ENCODE peak calls at places on chromosomes 3 and 15, in seven cellular contexts. Z, P, J, U, D, C and X are unnamed samples.

GRCh38 chr15:66043264-66043663 is 174.0 kb downstream of the RAB11A start:
- DNase-seq in P (no peak), C (no peak), D (no peak), J (peak; percentile 66), U (no peak), Z (no peak), X (no peak)

GRCh38 chr3:147618636-147619035 is 209.5 kb downstream of the ZIC1 start:
- DNase-seq in P (no peak), C (no peak), U (no peak), D (no peak), Z (no peak), J (peak; percentile 71), X (no peak)

GRCh38 chr3:14007006-14007405 is 117.7 kb downstream of the CHCHD4 start:
- DNase-seq in Z (no peak), J (no peak), D (no peak), C (no peak), U (no peak), P (no peak), X (no peak)

GRCh38 chr3:38003371-38003816 is 12.8 kb downstream of the VILL start:
- DNase-seq in C (peak; percentile 82), D (no peak), J (peak; percentile 55), U (peak; percentile 80), Z (peak; percentile 52), P (peak; percentile 86), X (peak; percentile 73)

GRCh38 chr3:30623375-30623774 is 17.0 kb downstream of the TGFBR2 start:
- DNase-seq in P (no peak), J (no peak), C (no peak), D (no peak), Z (no peak), U (no peak), X (no peak)

GRCh38 chr15:61327019-61327631 is 98.0 kb upstream of the RORA start:
- DNase-seq in J (no peak), Z (no peak), U (no peak), P (no peak), C (no peak), D (peak; percentile 20), X (no peak)

GRCh38 chr3:49339593-49339946 is 283 bp downstream of the USP4 start:
- DNase-seq in J (no peak), P (peak; percentile 70), D (no peak), U (peak; percentile 52), Z (no peak), C (peak; percentile 86), X (no peak)

GRCh38 chr3:177345049-177345972 is 148.0 kb upstream of the TBL1XR1 start:
- DNase-seq in Z (peak; percentile 96), P (peak; percentile 95), D (no peak), J (peak; percentile 40), U (peak; percentile 69), C (no peak), X (no peak)

GRCh38 chr15:95994418-95994817 is 336.1 kb upstream of the NR2F2 start:
- DNase-seq in D (no peak), U (no peak), C (no peak), P (no peak), Z (peak; percentile 20), J (no peak), X (no peak)

GRCh38 chr3:134330895-134331810 is 43.1 kb downstream of the AMOTL2 start:
- DNase-seq in Z (peak; percentile 60), U (no peak), D (no peak), J (no peak), P (peak; percentile 85), C (no peak), X (no peak)

GRCh38 chr3:37646865-37647264 is 214.8 kb upstream of the CTDSPL start:
- DNase-seq in P (no peak), Z (no peak), J (no peak), U (no peak), D (no peak), C (no peak), X (no peak)

GRCh38 chr3:128995737-128996136 is 1.9 kb upstream of the CFAP92 start:
- DNase-seq in Z (no peak), P (peak; percentile 1), D (no peak), C (no peak), J (no peak), U (no peak), X (no peak)

GRCh38 chr15:58309993-58310928 is 121.5 kb upstream of the LIPC start:
- DNase-seq in J (no peak), P (peak; percentile 67), Z (no peak), C (peak; percentile 19), D (no peak), U (no peak), X (no peak)

GRCh38 chr3:12193485-12194165 is 34.9 kb upstream of the TIMP4 start:
- DNase-seq in U (no peak), C (no peak), P (no peak), Z (peak; percentile 98), D (peak; percentile 75), J (no peak), X (no peak)

GRCh38 chr15:89806565-89807550 is 7.8 kb downstream of the ANPEP start:
- DNase-seq in D (no peak), J (no peak), P (no peak), C (peak; percentile 59), Z (no peak), U (no peak), X (no peak)

GRCh38 chr3:57949344-57949743 is 58.9 kb upstream of the FLNB start:
- DNase-seq in P (peak; percentile 40), J (no peak), Z (no peak), D (no peak), C (no peak), U (no peak), X (no peak)

GRCh38 chr3:57948080-57948671 is 60.0 kb upstream of the FLNB start:
- DNase-seq in D (no peak), Z (no peak), P (no peak), J (no peak), C (no peak), U (no peak), X (no peak)

GRCh38 chr3:57951106-57951882 is 56.9 kb upstream of the FLNB start:
- DNase-seq in Z (peak; percentile 87), C (no peak), U (no peak), D (no peak), P (peak; percentile 93), J (no peak), X (no peak)

GRCh38 chr3:57948782-57949242 is 59.4 kb upstream of the FLNB start:
- DNase-seq in P (peak; percentile 64), U (no peak), Z (no peak), D (no peak), C (no peak), J (no peak), X (no peak)

DNA sequence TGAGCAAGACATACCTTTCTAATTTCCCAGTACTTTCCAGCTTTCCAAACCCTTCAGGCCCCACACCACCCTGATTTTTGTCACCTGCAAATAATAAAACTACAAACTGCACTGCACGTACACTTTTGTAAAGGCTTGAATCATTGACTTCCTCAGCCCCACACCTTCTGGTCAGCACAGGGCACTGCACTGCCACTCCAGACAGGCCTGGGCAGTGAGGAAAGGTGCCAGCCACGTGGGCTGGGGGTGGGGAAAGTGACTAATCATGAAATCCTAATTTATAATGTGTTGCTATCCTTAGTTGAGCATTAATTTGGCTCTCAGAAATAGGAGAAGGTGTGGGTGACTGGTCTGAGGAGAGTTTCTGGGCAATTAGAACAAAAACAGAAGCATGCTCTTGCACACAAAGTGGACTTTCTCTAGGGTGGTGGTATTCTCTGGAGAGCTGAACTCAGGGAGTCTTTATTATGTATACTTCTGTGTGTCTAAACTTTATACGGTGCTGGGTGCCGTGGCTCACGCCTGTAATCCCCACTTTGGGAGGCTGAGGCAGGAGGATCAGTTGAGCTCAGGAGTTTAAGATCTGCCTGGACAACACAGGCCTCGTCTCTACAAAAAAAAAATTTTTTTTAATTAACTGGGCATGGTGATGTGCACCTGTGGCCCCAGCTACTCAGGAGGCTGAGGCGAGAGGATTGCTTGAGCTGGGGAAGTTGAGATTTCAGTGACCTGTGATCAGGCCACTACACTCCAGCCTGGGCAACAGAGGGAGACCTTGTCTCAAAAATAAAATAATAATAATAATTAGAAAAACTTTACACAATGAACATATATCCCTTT is 58.2 kb upstream of the FLNB start:
- DNase-seq in P (peak; percentile 70), U (no peak), Z (no peak), C (no peak), D (no peak), J (no peak), X (no peak)
- TF ChIP-seq CTCF in P (peak; percentile 28), U (no peak), Z (peak; percentile 15), C (peak; percentile 23), D (no peak), J (no peak), X (no peak)

GRCh38 chr15:46502668-46503067 is 867.8 kb downstream of the SQOR start:
- DNase-seq in U (no peak), J (no peak), D (no peak), P (no peak), Z (peak; percentile 18), C (no peak), X (no peak)
- TF ChIP-seq CTCF in U (no peak), J (peak; percentile 21), D (no peak), P (no peak), Z (peak; percentile 26), C (no peak), X (no peak)

GRCh38 chr3:157133434-157134320 is 26.3 kb downstream of the CCNL1 start:
- DNase-seq in Z (no peak), U (no peak), C (no peak), J (no peak), D (no peak), P (no peak), X (no peak)

GRCh38 chr3:157131861-157132260 is 28.1 kb downstream of the CCNL1 start:
- DNase-seq in J (no peak), Z (no peak), D (no peak), U (no peak), P (no peak), C (no peak), X (no peak)

GRCh38 chr3:157132936-157133335 is 27.0 kb downstream of the CCNL1 start:
- DNase-seq in P (no peak), D (no peak), Z (no peak), U (no peak), J (no peak), C (no peak), X (no peak)

GRCh38 chr3:157130881-157131251 is 29.1 kb downstream of the CCNL1 start:
- DNase-seq in Z (no peak), J (no peak), P (no peak), D (no peak), U (no peak), C (peak; percentile 79), X (no peak)

GRCh38 chr3:157132341-157132740 is 27.6 kb downstream of the CCNL1 start:
- DNase-seq in J (no peak), U (no peak), Z (no peak), P (no peak), D (no peak), C (no peak), X (no peak)
- TF ChIP-seq CTCF in J (no peak), U (no peak), Z (no peak), P (no peak), D (no peak), C (no peak), X (no peak)

GRCh38 chr3:24726423-24726822 is 231.8 kb upstream of the THRB start:
- DNase-seq in U (no peak), D (no peak), P (no peak), Z (no peak), J (no peak), C (no peak), X (no peak)
- TF ChIP-seq CTCF in U (no peak), D (no peak), P (no peak), Z (no peak), J (no peak), C (no peak), X (no peak)